ENCODE peak calls at places on chromosomes 13 and 19, in nine cellular contexts. C, Y, I, M, Q, D, V, F and W are unnamed samples.

GRCh38 chr19:37981785-37982475 is 74.9 kb downstream of the SIPA1L3 start:
- DNase-seq in C (no peak), Y (no peak), I (no peak), M (no peak), Q (peak; percentile 27), D (no peak), V (peak; percentile 21), F (no peak), W (no peak)

GRCh38 chr13:60627071-60627686 is 230.2 kb downstream of the TDRD3 start:
- DNase-seq in C (peak; percentile 31), Y (peak; percentile 65), I (peak; percentile 49), M (peak; percentile 43), Q (no peak), D (no peak), V (no peak), F (no peak), W (no peak)

GRCh38 chr19:33047422-33047821 is 17.3 kb downstream of the RHPN2 start:
- DNase-seq in C (peak; percentile 96), Y (no peak), I (no peak), M (no peak), Q (no peak), D (peak; percentile 78), V (peak; percentile 97), F (no peak), W (no peak)

GRCh38 chr19:19643158-19644053 is at the start of gene GMIP:
- DNase-seq in C (peak; percentile 46), Y (no peak), I (peak; percentile 49), M (peak; percentile 24), Q (peak; percentile 84), D (peak; percentile 96), V (peak; percentile 53), F (peak; percentile 84), W (no peak)

GRCh38 chr19:34732548-34733255 is 1.3 kb upstream of the ZNF181 start:
- DNase-seq in C (no peak), Y (no peak), I (no peak), M (no peak), Q (no peak), D (no peak), V (no peak), F (peak; percentile 11), W (no peak)

GRCh38 chr13:75279834-75280369 is 202.1 kb downstream of the TBC1D4 start:
- DNase-seq in C (no peak), Y (no peak), I (no peak), M (no peak), Q (no peak), D (no peak), V (no peak), F (no peak), W (no peak)

GRCh38 chr19:6963937-6964336 is 57.3 kb downstream of the MBD3L2B start:
- DNase-seq in C (no peak), Y (no peak), I (no peak), M (no peak), Q (no peak), D (no peak), V (no peak), F (no peak), W (no peak)

GRCh38 chr13:46553886-46554855 is 1.2 kb downstream of the LRCH1 start:
- DNase-seq in C (peak; percentile 93), Y (no peak), I (peak; percentile 90), M (peak; percentile 82), Q (peak; percentile 85), D (peak; percentile 95), V (peak; percentile 91), F (peak; percentile 74), W (peak; percentile 49)

GRCh38 chr13:50167224-50167947 is 152.1 kb downstream of the KCNRG start:
- DNase-seq in C (no peak), Y (no peak), I (no peak), M (no peak), Q (no peak), D (no peak), V (no peak), F (no peak), W (no peak)
- TF ChIP-seq CTCF in C (no peak), Y (no peak), I (no peak), M (no peak), Q (no peak), D (no peak), V (no peak), F (no peak), W (no peak)

DNA sequence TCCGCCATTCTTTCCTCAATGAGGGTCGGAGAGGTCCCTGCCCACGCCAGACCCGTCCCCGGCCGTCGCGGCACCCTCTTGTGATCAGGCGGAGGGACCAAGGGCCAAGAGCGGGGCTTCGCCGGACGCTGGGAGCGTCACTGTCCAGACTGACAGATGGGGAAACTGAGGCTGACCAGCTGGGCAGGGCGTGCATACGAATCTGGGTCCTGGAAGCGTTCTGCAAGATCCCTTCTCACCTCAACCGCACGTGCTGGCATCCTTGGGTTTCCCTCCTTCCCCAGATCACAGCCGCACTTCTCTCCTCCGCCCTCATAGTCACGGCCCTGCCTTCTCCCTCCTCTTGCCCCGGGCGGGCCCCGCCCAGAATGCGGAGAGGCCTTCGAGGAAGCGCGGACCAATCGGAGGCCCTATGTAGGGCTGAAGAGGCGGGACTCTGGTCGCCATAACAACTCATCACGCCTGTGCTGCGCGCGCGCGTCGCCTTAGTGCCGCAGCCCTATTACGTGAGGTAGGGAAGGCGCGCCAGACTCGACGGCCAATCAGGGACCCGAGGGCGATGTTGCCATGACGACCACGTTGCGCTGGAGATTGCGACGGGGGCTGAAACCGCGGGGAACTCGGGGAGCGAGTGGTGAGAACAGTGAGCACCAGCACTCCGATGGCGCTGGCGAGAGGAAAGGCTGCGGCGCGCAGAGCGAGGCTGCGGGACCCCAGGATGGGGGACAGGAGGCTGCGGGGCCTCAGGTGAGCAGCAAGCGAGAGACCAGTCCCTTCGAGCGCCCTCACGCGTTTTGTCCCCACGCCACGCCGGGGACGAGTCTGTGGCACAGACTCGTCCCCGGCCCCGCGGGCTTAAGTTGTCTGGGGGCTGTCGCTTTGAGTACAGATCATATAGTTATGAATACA is 5.7 kb downstream of the RNF225 start:
- DNase-seq in C (peak; percentile 98), Y (peak; percentile 97), I (peak; percentile 100), M (peak; percentile 100), Q (peak; percentile 99), D (peak; percentile 99), V (peak; percentile 98), F (peak; percentile 100), W (peak; percentile 99)
- TF ChIP-seq CTCF in C (peak; percentile 16), Y (peak; percentile 2), I (peak; percentile 10), M (peak; percentile 2), Q (peak; percentile 9), D (no peak), V (peak; percentile 19), F (peak; percentile 28), W (no peak)

GRCh38 chr13:39656325-39656677 is 839 bp downstream of the COG6 start:
- DNase-seq in C (peak; percentile 14), Y (no peak), I (peak; percentile 35), M (peak; percentile 11), Q (no peak), D (no peak), V (peak; percentile 30), F (no peak), W (no peak)

GRCh38 chr13:39655041-39655568 is 357 bp upstream of the COG6 start:
- DNase-seq in C (peak; percentile 2), Y (no peak), I (no peak), M (no peak), Q (no peak), D (no peak), V (no peak), F (no peak), W (no peak)

DNA sequence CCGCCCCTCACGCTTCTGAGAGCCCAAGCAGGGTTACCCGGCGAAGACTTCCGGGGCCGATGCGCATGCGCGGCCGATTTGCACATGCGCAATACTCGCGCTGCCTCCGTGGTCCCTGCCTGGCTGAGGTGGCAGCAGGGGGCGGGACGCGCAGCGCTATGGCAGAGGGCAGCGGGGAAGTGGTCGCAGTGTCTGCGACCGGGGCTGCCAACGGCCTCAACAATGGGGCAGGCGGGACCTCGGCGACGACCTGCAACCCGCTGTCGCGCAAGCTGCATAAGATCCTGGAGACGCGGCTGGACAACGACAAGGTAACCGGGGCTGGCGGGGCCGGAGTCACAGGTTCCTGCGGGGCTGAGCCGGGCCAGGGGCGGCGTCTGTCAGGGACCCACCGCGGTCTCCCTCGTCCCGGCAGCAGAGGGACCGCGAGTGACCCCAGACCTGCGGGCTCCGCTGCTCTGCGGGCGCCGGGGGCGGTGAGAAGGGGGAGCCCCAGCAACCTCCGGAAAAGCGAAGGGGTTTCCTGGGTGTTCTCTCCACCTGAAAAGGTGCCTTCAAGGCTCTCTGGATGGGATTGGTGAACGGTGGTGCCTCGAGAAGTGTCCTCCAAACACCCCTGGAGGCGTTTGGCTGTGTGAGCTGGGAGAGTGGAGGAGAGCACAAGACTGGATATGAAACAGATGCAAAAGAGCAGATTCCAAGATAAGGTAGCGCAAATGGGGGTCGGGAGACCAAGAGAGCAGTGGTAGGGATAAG is at the start of gene COG6:
- DNase-seq in C (peak; percentile 79), Y (peak; percentile 42), I (peak; percentile 83), M (peak; percentile 87), Q (peak; percentile 94), D (peak; percentile 97), V (peak; percentile 70), F (peak; percentile 95), W (peak; percentile 61)
- TF ChIP-seq CTCF in C (peak; percentile 30), Y (peak; percentile 8), I (peak; percentile 22), M (no peak), Q (no peak), D (no peak), V (peak; percentile 8), F (peak; percentile 51), W (no peak)

GRCh38 chr19:42021185-42021584 is 27.2 kb upstream of the ATP1A3 start:
- DNase-seq in C (no peak), Y (no peak), I (no peak), M (no peak), Q (no peak), D (no peak), V (no peak), F (no peak), W (no peak)

GRCh38 chr19:42022616-42023015 is 28.6 kb upstream of the ATP1A3 start:
- DNase-seq in C (no peak), Y (no peak), I (no peak), M (no peak), Q (no peak), D (no peak), V (no peak), F (no peak), W (no peak)

GRCh38 chr19:42023121-42023942 is 29.3 kb upstream of the ATP1A3 start:
- DNase-seq in C (peak; percentile 9), Y (no peak), I (peak; percentile 50), M (no peak), Q (no peak), D (no peak), V (no peak), F (no peak), W (no peak)

GRCh38 chr19:42017040-42017439 is 23.0 kb upstream of the ATP1A3 start:
- DNase-seq in C (peak; percentile 45), Y (no peak), I (no peak), M (no peak), Q (no peak), D (peak; percentile 17), V (no peak), F (no peak), W (no peak)

DNA sequence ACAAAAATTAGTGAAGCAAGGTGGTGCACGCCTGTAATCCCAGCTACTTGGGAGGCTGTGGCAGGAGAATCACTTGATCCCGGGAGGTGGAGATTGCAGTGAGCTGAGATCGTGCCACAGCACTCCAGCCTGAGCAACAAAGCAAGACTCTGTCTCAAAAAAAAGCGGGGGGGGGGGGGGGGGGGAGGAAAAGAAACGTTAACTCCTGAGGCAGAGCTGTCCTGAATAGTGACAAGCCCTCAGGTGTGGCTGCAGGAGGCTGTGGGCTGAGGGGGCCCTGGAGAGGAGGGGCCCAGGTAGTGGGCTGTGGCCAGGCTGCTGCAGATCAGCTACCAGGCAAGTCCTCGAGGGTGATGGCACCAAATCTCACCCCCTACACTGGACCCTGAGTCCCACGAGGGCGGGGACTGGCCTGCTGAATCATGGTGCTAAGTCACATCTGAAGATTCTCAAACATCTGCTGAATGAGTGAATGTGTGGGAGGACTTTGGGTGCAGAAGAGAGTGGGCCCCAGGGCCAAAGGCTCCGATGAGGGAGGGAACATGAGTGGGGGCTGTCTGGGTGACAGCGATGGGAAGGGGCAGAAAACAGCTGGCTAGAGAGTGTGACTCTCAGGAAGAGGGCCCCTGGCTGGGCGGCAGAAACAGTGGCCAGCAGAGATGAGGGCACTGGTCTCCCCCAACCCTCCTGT is 24.6 kb upstream of the ATP1A3 start:
- DNase-seq in C (peak; percentile 19), Y (no peak), I (peak; percentile 2), M (no peak), Q (no peak), D (no peak), V (no peak), F (no peak), W (no peak)
- TF ChIP-seq CTCF in C (no peak), Y (no peak), I (no peak), M (no peak), Q (no peak), D (no peak), V (no peak), F (no peak), W (no peak)